ENCODE peak calls at places on chromosomes 16 and 17, in eight cellular contexts. J, R, K, H, I, P, B and A are unnamed samples.

GRCh38 chr17:39178516-39178915 is 12.6 kb upstream of the ARL5C start:
- DNase-seq in J (peak; percentile 95), B (no peak), H (no peak), K (peak; percentile 56), I (no peak), R (no peak), P (no peak), A (no peak)

GRCh38 chr17:49516190-49516589 is 21.1 kb downstream of the NGFR start:
- DNase-seq in K (no peak), R (no peak), I (no peak), J (no peak), H (no peak), B (no peak), P (no peak), A (no peak)

GRCh38 chr16:27776556-27776955 is 226.6 kb downstream of the KATNIP start:
- DNase-seq in R (no peak), B (no peak), K (no peak), J (no peak), I (no peak), P (no peak), H (no peak), A (no peak)

GRCh38 chr16:31382485-31383161 is 10.5 kb upstream of the ITGAD start:
- DNase-seq in K (peak; percentile 59), P (no peak), B (peak; percentile 68), J (peak; percentile 20), R (peak; percentile 85), H (peak; percentile 44), I (peak; percentile 66), A (peak; percentile 80)

GRCh38 chr17:49022391-49022941 is 25.3 kb downstream of the IGF2BP1 start:
- DNase-seq in B (peak; percentile 79), I (no peak), K (peak; percentile 65), H (peak; percentile 80), R (no peak), J (peak; percentile 89), P (no peak), A (peak; percentile 52)

GRCh38 chr16:76900285-76901263 is 290.4 kb upstream of the MON1B start:
- DNase-seq in H (peak; percentile 85), I (no peak), J (no peak), K (no peak), P (no peak), R (no peak), B (no peak), A (no peak)

GRCh38 chr16:60031751-60032150 is 1297.6 kb upstream of the GOT2 start:
- DNase-seq in K (peak; percentile 2), B (no peak), R (no peak), P (no peak), I (no peak), J (no peak), H (no peak), A (no peak)

GRCh38 chr16:56637814-56638750 is at the start of gene MT1A:
- DNase-seq in I (no peak), P (peak; percentile 69), J (no peak), K (peak; percentile 45), B (peak; percentile 69), R (no peak), H (peak; percentile 43), A (no peak)

GRCh38 chr17:4949321-4950074 is 1.2 kb upstream of the PFN1 start:
- DNase-seq in R (peak; percentile 63), B (peak; percentile 66), I (peak; percentile 65), K (peak; percentile 79), P (peak; percentile 85), H (peak; percentile 85), J (peak; percentile 50), A (peak; percentile 61)

GRCh38 chr16:4114257-4115208 is 1.7 kb downstream of the ADCY9 start:
- DNase-seq in P (no peak), B (no peak), I (no peak), K (peak; percentile 19), H (no peak), R (no peak), J (no peak), A (no peak)

GRCh38 chr17:38748329-38749221 is at the start of gene PCGF2:
- DNase-seq in P (peak; percentile 96), K (peak; percentile 94), J (peak; percentile 91), I (peak; percentile 88), H (peak; percentile 96), B (peak; percentile 87), R (no peak), A (peak; percentile 71)

GRCh38 chr17:67998466-67998865 is 2.2 kb upstream of the C17orf58 start:
- DNase-seq in I (no peak), J (no peak), B (no peak), R (no peak), K (peak; percentile 56), P (no peak), H (no peak), A (no peak)

GRCh38 chr17:61789872-61790271 is 73.5 kb downstream of the BRIP1 start:
- DNase-seq in H (no peak), K (no peak), P (no peak), R (no peak), I (no peak), J (no peak), B (no peak), A (no peak)

GRCh38 chr16:75546293-75546692 is 9.8 kb downstream of the TMEM231 start:
- DNase-seq in J (no peak), H (no peak), R (no peak), B (no peak), K (no peak), P (no peak), I (no peak), A (no peak)

GRCh38 chr16:65071371-65072311 is 50.2 kb downstream of the CDH11 start:
- DNase-seq in B (peak; percentile 26), P (peak; percentile 37), I (no peak), J (no peak), R (no peak), H (no peak), K (no peak), A (no peak)

GRCh38 chr17:38415250-38416194 is 12.7 kb upstream of the ARHGAP23 start:
- DNase-seq in J (peak; percentile 28), P (no peak), K (peak; percentile 51), H (peak; percentile 82), R (peak; percentile 91), I (peak; percentile 19), B (peak; percentile 76), A (peak; percentile 74)

GRCh38 chr17:18968945-18969887 is 17.3 kb downstream of the SLC5A10 start:
- DNase-seq in R (no peak), B (no peak), H (peak; percentile 14), K (peak; percentile 44), I (no peak), P (peak; percentile 35), J (no peak), A (peak; percentile 86)

GRCh38 chr17:80970044-80970761 is 21.4 kb upstream of the CHMP6 start:
- DNase-seq in J (no peak), R (peak; percentile 32), I (no peak), H (peak; percentile 42), P (peak; percentile 63), B (peak; percentile 68), K (peak; percentile 50), A (no peak)

GRCh38 chr16:57316390-57317017 is 32.0 kb upstream of the PLLP start:
- DNase-seq in R (no peak), K (peak; percentile 84), I (no peak), P (peak; percentile 67), H (peak; percentile 83), B (peak; percentile 80), J (no peak), A (peak; percentile 60)

GRCh38 chr16:88116121-88116900 is 165.1 kb downstream of the BANP start:
- DNase-seq in R (no peak), K (no peak), J (no peak), H (peak; percentile 11), B (no peak), I (no peak), P (no peak), A (no peak)

GRCh38 chr16:383326-384020 is 1.7 kb upstream of the PGAP6 start:
- DNase-seq in K (no peak), P (no peak), H (no peak), B (no peak), R (no peak), I (no peak), J (no peak), A (no peak)

GRCh38 chr16:25257956-25258855 is 561 bp upstream of the ZKSCAN2 start:
- DNase-seq in P (peak; percentile 87), J (peak; percentile 64), K (peak; percentile 90), R (peak; percentile 93), H (peak; percentile 96), B (peak; percentile 69), I (peak; percentile 84), A (peak; percentile 56)

GRCh38 chr16:1330260-1330914 is 3.1 kb upstream of the BAIAP3 start:
- DNase-seq in K (no peak), I (no peak), P (no peak), R (no peak), B (no peak), J (no peak), H (no peak), A (no peak)

GRCh38 chr16:50620646-50621451 is 60.3 kb downstream of the SNX20 start:
- DNase-seq in H (no peak), R (no peak), P (no peak), K (no peak), B (no peak), J (no peak), I (no peak), A (no peak)

GRCh38 chr17:79923974-79924638 is 84.9 kb upstream of the CBX4 start:
- DNase-seq in B (no peak), H (peak; percentile 68), J (peak; percentile 14), R (peak; percentile 29), I (peak; percentile 77), K (peak; percentile 58), P (no peak), A (peak; percentile 82)